ENCODE peak calls at places on chromosomes 1 and 21, in nine cellular contexts. E is HEK293T, O is HTR-8/SVneo, L is NT2/D1, H is nephron progenitor cell, Z is NCI-H2171 treated with DMSO at 0.1 percent for 48 hours, T is pancreas, P is GM10248, U is NCI-H1092 treated with DMSO at 0.1 percent for 48 hours. B is an unnamed sample.

GRCh38 chr1:211738709-211739301 is 63.4 kb upstream of the NEK2 start:
- DNase-seq in Z (peak), U (no peak), P (peak), H (no peak), O (peak), E (no peak), L (no peak), T (no peak), B (no peak)

GRCh38 chr1:60825593-60825992 is 256.8 kb upstream of the NFIA start:
- DNase-seq in H (peak), U (no peak), T (no peak), P (no peak), E (peak), L (no peak), O (no peak), Z (no peak), B (no peak)

GRCh38 chr1:113886417-113887391 is 677 bp downstream of the BCL2L15 start:
- DNase-seq in T (no peak), U (no peak), Z (no peak), P (no peak), E (no peak), L (no peak), H (no peak), O (no peak), B (no peak)

GRCh38 chr1:64133036-64133435 is 70.4 kb upstream of the UBE2U start:
- DNase-seq in E (no peak), O (peak), U (no peak), Z (no peak), H (no peak), P (no peak), L (no peak), T (no peak), B (peak)

GRCh38 chr1:8598783-8599182 is 218.7 kb downstream of the RERE start:
- DNase-seq in U (no peak), P (no peak), L (no peak), T (no peak), Z (no peak), O (no peak), E (peak), H (peak), B (no peak)

GRCh38 chr21:46125846-46126301 is 28.0 kb downstream of the COL6A2 start:
- DNase-seq in P (no peak), E (no peak), Z (no peak), U (no peak), L (no peak), H (no peak), O (no peak), T (peak), B (no peak)

GRCh38 chr1:154154534-154155181 is at the start of gene NUP210L:
- DNase-seq in O (no peak), L (peak), T (peak), E (no peak), Z (no peak), U (no peak), H (peak), P (no peak), B (no peak)

GRCh38 chr1:36366091-36366661 is 19.5 kb downstream of the STK40 start:
- DNase-seq in H (peak), L (no peak), Z (peak), P (no peak), T (no peak), O (no peak), E (no peak), U (no peak), B (peak)

GRCh38 chr1:66335859-66336640 is 197.9 kb upstream of the SGIP1 start:
- DNase-seq in E (no peak), L (no peak), T (no peak), O (no peak), H (no peak), Z (peak), P (peak), U (no peak), B (peak)